ENCODE peak calls at places on chromosomes 13 and 19, in four cellular contexts. W is GM12878, L is WTC11, Q is K562. Y is an unnamed sample.

GRCh38 chr13:76816394-76816793 is 69.8 kb downstream of the KCTD12 start:
- DNase-seq in W (no peak), L (no peak), Q (no peak), Y (no peak)

GRCh38 chr13:103961129-103961528 is 894.9 kb upstream of the SLC10A2 start:
- DNase-seq in W (no peak), L (no peak), Q (no peak), Y (no peak)

GRCh38 chr19:33193864-33194362 is at the start of gene LRP3:
- DNase-seq in W (no peak), L (peak; percentile 38), Q (peak; percentile 57), Y (peak; percentile 93)

GRCh38 chr13:98730441-98730840 is 22.0 kb downstream of the SLC15A1 start:
- DNase-seq in W (no peak), L (no peak), Q (no peak), Y (no peak)

GRCh38 chr19:52992109-52993004 is 21.4 kb upstream of the ERVV-1 start:
- DNase-seq in W (no peak), L (peak; percentile 39), Q (peak; percentile 46), Y (peak; percentile 42)

GRCh38 chr13:111359237-111359915 is 38.9 kb downstream of the TEX29 start:
- DNase-seq in W (no peak), L (peak; percentile 51), Q (no peak), Y (no peak)

GRCh38 chr13:48570225-48570828 is 37.4 kb upstream of the RCBTB2 start:
- DNase-seq in W (no peak), L (no peak), Q (no peak), Y (no peak)

GRCh38 chr13:113969311-113969972 is 4.4 kb downstream of the C13orf46 start:
- DNase-seq in W (no peak), L (no peak), Q (no peak), Y (no peak)

GRCh38 chr19:28020631-28021315 is 1192.2 kb downstream of the UQCRFS1 start:
- DNase-seq in W (no peak), L (no peak), Q (no peak), Y (no peak)

GRCh38 chr19:45782820-45783785 is 813 bp upstream of the DMPK start:
- DNase-seq in W (no peak), L (no peak), Q (no peak), Y (peak; percentile 58)

GRCh38 chr13:73075546-73075945 is 16.7 kb downstream of the KLF5 start:
- DNase-seq in W (no peak), L (peak; percentile 66), Q (no peak), Y (no peak)

GRCh38 chr19:10587022-10587838 is at the start of gene AP1M2:
- DNase-seq in W (no peak), L (peak; percentile 81), Q (no peak), Y (no peak)

GRCh38 chr13:48400820-48401219 is 12.1 kb downstream of the LPAR6 start:
- DNase-seq in W (peak; percentile 25), L (no peak), Q (no peak), Y (no peak)

GRCh38 chr19:14440049-14440448 is 6.9 kb downstream of the PKN1 start:
- DNase-seq in W (peak; percentile 37), L (no peak), Q (peak; percentile 73), Y (no peak)

GRCh38 chr19:45437328-45437727 is 13.6 kb upstream of the ERCC1 start:
- DNase-seq in W (no peak), L (no peak), Q (no peak), Y (no peak)

GRCh38 chr13:31982124-31982523 is 49.5 kb upstream of the FRY start:
- DNase-seq in W (no peak), L (no peak), Q (no peak), Y (no peak)

GRCh38 chr19:44553478-44554171 is 24.1 kb upstream of the CEACAM20 start:
- DNase-seq in W (no peak), L (no peak), Q (peak; percentile 52), Y (no peak)

GRCh38 chr13:75800545-75800944 is 164.4 kb downstream of the LMO7 start:
- DNase-seq in W (no peak), L (no peak), Q (no peak), Y (no peak)

GRCh38 chr19:18429717-18430416 is 8.1 kb downstream of the ISYNA1 start:
- DNase-seq in W (no peak), L (no peak), Q (no peak), Y (no peak)

GRCh38 chr19:5943623-5944022 is 29.6 kb downstream of the CAPS start:
- DNase-seq in W (no peak), L (no peak), Q (no peak), Y (no peak)

GRCh38 chr13:41547253-41548000 is 90.1 kb downstream of the RGCC start:
- DNase-seq in W (no peak), L (no peak), Q (no peak), Y (no peak)

GRCh38 chr13:112220296-112220875 is 153.4 kb downstream of the SOX1 start:
- DNase-seq in W (no peak), L (no peak), Q (no peak), Y (no peak)

GRCh38 chr19:37817180-37817911 is 38.0 kb upstream of the ZNF573 start:
- DNase-seq in W (no peak), L (peak; percentile 95), Q (no peak), Y (peak; percentile 86)
- TF ChIP-seq USF1 in W (no peak), L (peak; percentile 91), Q (no peak), Y (no peak)

DNA sequence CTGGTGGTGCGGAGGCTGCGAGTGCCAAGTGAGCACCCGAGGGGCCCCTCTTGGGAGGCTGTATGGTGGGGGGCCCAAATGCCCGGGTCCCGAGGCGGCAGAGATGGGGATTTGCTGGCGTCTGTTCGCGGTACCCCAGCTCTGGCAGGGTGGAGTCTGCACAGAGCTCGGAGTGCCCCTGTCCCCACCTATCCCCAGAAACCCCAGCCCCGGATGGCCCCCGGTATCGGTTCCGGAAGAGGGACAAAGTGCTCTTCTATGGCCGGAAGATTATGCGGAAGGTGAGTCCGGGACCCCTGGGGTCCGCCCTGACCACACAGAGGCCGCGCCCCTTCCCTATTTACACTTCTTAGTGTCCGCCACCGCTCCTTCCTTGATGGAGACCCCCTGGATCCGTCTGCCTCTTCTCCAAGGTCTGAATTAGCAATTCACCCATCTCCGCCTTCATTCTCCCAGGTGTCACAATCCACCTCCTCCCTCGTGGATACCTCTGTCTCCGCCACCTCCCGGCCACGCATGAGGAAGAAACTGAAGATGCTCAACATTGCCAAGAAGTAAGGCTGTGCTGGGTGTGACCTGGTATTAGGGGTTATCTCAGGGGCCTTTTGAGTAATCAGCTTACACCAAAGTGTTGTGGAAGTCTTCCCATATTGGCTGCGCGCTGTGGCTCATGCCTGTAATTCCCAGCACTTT is 622 bp downstream of the PNPLA6 start:
- DNase-seq in W (no peak), L (no peak), Q (no peak), Y (no peak)
- TF ChIP-seq USF1 in W (no peak), L (no peak), Q (no peak), Y (no peak)

GRCh38 chr19:12774588-12775555 is at the start of gene HOOK2:
- DNase-seq in W (no peak), L (peak; percentile 94), Q (peak; percentile 71), Y (no peak)

GRCh38 chr19:12778905-12779161 is 3.5 kb upstream of the HOOK2 start:
- DNase-seq in W (no peak), L (no peak), Q (no peak), Y (no peak)

GRCh38 chr19:12779162-12779993 is 4.0 kb upstream of the HOOK2 start:
- DNase-seq in W (no peak), L (no peak), Q (peak; percentile 41), Y (peak; percentile 76)

GRCh38 chr19:12777217-12778019 is 2.1 kb upstream of the HOOK2 start:
- DNase-seq in W (no peak), L (peak; percentile 91), Q (peak; percentile 72), Y (peak; percentile 89)

GRCh38 chr19:12778020-12778904 is 2.9 kb upstream of the HOOK2 start:
- DNase-seq in W (no peak), L (peak; percentile 53), Q (no peak), Y (peak; percentile 76)
- TF ChIP-seq USF1 in W (no peak), L (no peak), Q (no peak), Y (no peak)

DNA sequence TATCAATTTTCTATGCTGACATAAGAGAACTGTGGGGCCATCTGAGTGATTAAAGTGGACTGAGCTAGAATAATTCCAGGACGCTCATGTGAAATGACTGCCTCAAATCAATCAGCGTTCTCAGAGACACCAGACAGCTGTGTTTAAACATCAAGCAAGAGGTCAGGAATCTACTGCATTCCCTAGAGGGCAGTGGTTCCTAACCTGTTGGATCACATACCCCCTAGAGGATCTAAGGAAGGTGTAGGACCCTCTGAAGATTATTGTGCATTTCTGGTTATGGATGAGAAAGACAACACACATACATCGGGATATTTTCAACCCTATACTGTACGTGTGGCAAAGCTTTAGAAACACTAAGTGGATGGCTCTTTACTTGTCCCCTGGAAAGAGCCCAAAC is 51.8 kb upstream of the FREM2 start:
- DNase-seq in W (no peak), L (no peak), Q (no peak), Y (no peak)
- TF ChIP-seq USF1 in W (no peak), L (no peak), Q (no peak), Y (no peak)

DNA sequence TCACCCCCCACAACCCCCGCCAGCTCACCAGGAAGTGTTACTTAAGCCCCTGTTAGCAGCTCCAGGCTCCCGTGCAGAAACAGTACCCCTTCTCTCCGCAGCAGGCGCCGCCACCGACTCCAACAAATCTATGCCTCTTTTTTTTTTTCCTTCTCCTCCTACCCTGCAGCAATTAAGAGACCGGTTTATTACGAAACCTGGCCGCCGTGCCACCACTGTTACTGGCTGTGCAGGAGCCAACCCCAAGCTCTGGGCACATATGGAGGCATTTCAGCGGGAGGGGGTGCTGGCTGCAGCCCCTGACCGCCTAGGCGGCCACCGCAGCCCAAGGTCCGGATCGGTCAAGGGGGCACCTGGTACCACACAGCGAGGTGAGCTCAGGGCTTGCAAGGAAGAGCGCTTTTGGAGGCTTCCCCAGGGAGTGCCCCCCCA is 2.4 kb downstream of the GADD45B start:
- DNase-seq in W (no peak), L (no peak), Q (no peak), Y (peak; percentile 63)
- TF ChIP-seq USF1 in W (no peak), L (no peak), Q (no peak), Y (no peak)

GRCh38 chr19:35975608-35976214 is 19.3 kb upstream of the SDHAF1 start:
- DNase-seq in W (no peak), L (peak; percentile 49), Q (peak; percentile 78), Y (no peak)
- TF ChIP-seq USF1 in W (no peak), L (peak; percentile 50), Q (no peak), Y (no peak)

DNA sequence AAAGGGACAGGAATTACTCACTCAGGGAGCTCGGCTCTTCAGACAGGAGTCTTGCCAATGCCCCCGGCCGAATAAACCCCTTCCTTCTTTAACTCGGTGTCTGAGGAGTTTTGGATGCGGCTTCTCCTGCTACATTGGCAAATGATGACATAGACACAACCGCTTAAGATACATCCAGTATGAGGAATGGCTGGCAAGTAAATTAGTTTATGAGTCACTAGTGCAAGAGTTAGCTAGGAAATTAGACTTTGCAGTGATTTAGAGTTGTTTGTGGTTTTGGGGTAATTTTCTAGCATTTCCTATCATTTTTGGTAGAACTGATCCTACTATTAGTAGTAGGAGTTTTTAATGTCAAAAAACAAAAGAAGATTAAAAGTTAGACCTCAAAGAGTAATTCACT is 166.2 kb downstream of the SLITRK1 start:
- DNase-seq in W (no peak), L (peak; percentile 14), Q (no peak), Y (no peak)
- TF ChIP-seq USF1 in W (no peak), L (no peak), Q (no peak), Y (no peak)

Y was measured in SK-N-SH.